ENCODE peak calls at places on chromosomes 1 and 21, in five cellular contexts. U, O, F, W and Q are unnamed samples.

GRCh38 chr1:45999507-45999906 is 132.9 kb downstream of the PIK3R3 start:
- DNase-seq in U (no peak), O (no peak), F (no peak), W (no peak), Q (no peak)

GRCh38 chr1:54782156-54782555 is 17.8 kb upstream of the PARS2 start:
- DNase-seq in U (no peak), O (no peak), F (no peak), W (no peak), Q (no peak)

GRCh38 chr1:234533975-234534876 is 55.2 kb upstream of the TARBP1 start:
- DNase-seq in U (peak; percentile 69), O (no peak), F (no peak), W (no peak), Q (no peak)

GRCh38 chr1:19512545-19512944 is 27.2 kb upstream of the CAPZB start:
- DNase-seq in U (peak; percentile 19), O (no peak), F (no peak), W (no peak), Q (no peak)

GRCh38 chr1:110130989-110131388 is 18.7 kb downstream of the UBL4B start:
- DNase-seq in U (no peak), O (no peak), F (no peak), W (no peak), Q (no peak)

GRCh38 chr1:25760871-25761270 is 39.1 kb upstream of the SELENON start:
- DNase-seq in U (no peak), O (no peak), F (no peak), W (peak; percentile 68), Q (no peak)

GRCh38 chr1:30740952-30741894 is 16.4 kb downstream of the LAPTM5 start:
- DNase-seq in U (peak; percentile 41), O (no peak), F (no peak), W (peak; percentile 62), Q (no peak)

GRCh38 chr1:111471012-111471411 is 2.8 kb upstream of the C1orf162 start:
- DNase-seq in U (no peak), O (peak; percentile 78), F (no peak), W (no peak), Q (no peak)

GRCh38 chr1:32361308-32361673 is 994 bp downstream of the FAM229A start:
- DNase-seq in U (no peak), O (no peak), F (peak; percentile 50), W (no peak), Q (no peak)

GRCh38 chr1:42756956-42757891 is 9.6 kb downstream of the P3H1 start:
- DNase-seq in U (peak; percentile 49), O (peak; percentile 77), F (peak; percentile 70), W (peak; percentile 82), Q (no peak)

GRCh38 chr21:41217656-41218380 is 49.9 kb downstream of the BACE2 start:
- DNase-seq in U (peak; percentile 67), O (no peak), F (peak; percentile 46), W (peak; percentile 42), Q (no peak)

GRCh38 chr1:43306688-43307457 is 6.1 kb downstream of the TIE1 start:
- DNase-seq in U (no peak), O (no peak), F (no peak), W (no peak), Q (no peak)

GRCh38 chr1:244836135-244836521 is 670 bp downstream of the COX20 start:
- DNase-seq in U (peak; percentile 48), O (peak; percentile 45), F (no peak), W (peak; percentile 55), Q (no peak)

GRCh38 chr1:37478451-37478871 is 4.1 kb downstream of the ZC3H12A start:
- DNase-seq in U (peak; percentile 78), O (no peak), F (no peak), W (peak; percentile 53), Q (peak; percentile 48)

GRCh38 chr1:15543589-15544568 is 17.2 kb downstream of the DNAJC16 start:
- DNase-seq in U (no peak), O (no peak), F (no peak), W (peak; percentile 97), Q (no peak)

GRCh38 chr1:46991083-46991923 is 32.2 kb upstream of the CYP4X1 start:
- DNase-seq in U (no peak), O (peak; percentile 4), F (peak; percentile 62), W (peak; percentile 25), Q (no peak)

GRCh38 chr1:2968471-2968881 is 52.8 kb upstream of the ACTRT2 start:
- DNase-seq in U (no peak), O (no peak), F (no peak), W (no peak), Q (no peak)

GRCh38 chr1:200437556-200438203 is 27.8 kb upstream of the ZNF281 start:
- DNase-seq in U (no peak), O (peak; percentile 4), F (no peak), W (no peak), Q (no peak)

GRCh38 chr1:164141717-164142268 is 417.2 kb upstream of the PBX1 start:
- DNase-seq in U (no peak), O (no peak), F (no peak), W (no peak), Q (no peak)

GRCh38 chr1:35557611-35558373 is at the start of gene NCDN:
- DNase-seq in U (peak; percentile 97), O (peak; percentile 97), F (peak; percentile 99), W (peak; percentile 99), Q (peak; percentile 76)
- H3K4me1 ChIP-seq in U (peaks cover 55% of the 10 kb centered on the region), O (peaks cover 25% of the 10 kb centered on the region), F (peaks cover 6% of the 10 kb centered on the region), W (peaks cover 19% of the 10 kb centered on the region), Q (peaks cover 54% of the 10 kb centered on the region)

DNA sequence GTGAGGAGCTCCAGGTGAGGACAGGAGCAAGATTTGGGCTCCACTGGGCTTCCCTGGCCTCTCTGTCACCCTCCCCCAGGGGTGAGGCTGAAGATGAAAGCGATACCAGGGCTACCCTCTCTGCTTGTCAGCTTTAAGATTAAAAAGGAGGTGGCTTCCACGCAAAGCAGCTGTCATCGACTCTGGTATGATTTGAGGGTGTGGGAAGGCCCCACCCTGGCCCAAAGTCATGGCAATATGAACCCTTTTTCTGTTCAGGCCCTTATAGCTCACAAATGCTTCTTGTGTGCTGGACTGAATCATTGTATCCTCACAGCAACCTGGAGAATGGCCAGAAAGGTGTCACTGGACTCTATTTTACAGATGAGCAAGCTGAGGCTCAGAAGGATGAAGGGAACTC is 41.6 kb downstream of the NUAK2 start:
- DNase-seq in U (peak; percentile 63), O (no peak), F (no peak), W (no peak), Q (no peak)
- H2AFZ ChIP-seq in U (no peak overlapping the region), O (no peak overlapping the region), F (no peak overlapping the region), W (no peak overlapping the region), Q (no peak overlapping the region)

GRCh38 chr1:12143631-12144155 is 23.1 kb upstream of the TNFRSF1B start:
- DNase-seq in U (peak; percentile 98), O (no peak), F (no peak), W (peak; percentile 58), Q (no peak)
- H3K4me1 ChIP-seq in U (peaks cover 13% of the 10 kb centered on the region), O (peaks cover 19% of the 10 kb centered on the region), F (no peaks in the 10 kb centered on the region), W (peaks cover 20% of the 10 kb centered on the region), Q (no peaks in the 10 kb centered on the region)

GRCh38 chr1:64811131-64811530 is 66.3 kb downstream of the RAVER2 start:
- DNase-seq in U (no peak), O (no peak), F (no peak), W (no peak), Q (no peak)
- H2AFZ ChIP-seq in U (no peak overlapping the region), O (no peak overlapping the region), F (no peak overlapping the region), W (no peak overlapping the region), Q (no peak overlapping the region)